ENCODE peak calls at places on chromosomes 12 and 14, in ten cellular contexts. G is mammary epithelial cell; O is transverse colon; S is naive thymus-derived CD4-positive, alpha-beta T cell; K is CD4-positive, alpha-beta T cell; U is Karpas-422; L is fibroblast of lung; A is caudate nucleus; I is OCI-LY7; Y is mesendoderm. R is an unnamed sample.

GRCh38 chr12:120013659-120014380 is 24.8 kb downstream of the BICDL1 start:
- DNase-seq in G (peak), O (no peak), S (peak), K (peak), U (no peak), L (no peak), A (no peak), I (no peak), Y (peak), R (no peak)

GRCh38 chr14:26427059-26427458 is 170.8 kb downstream of the NOVA1 start:
- DNase-seq in G (no peak), O (no peak), S (no peak), K (no peak), U (no peak), L (peak), A (no peak), I (no peak), Y (peak), R (no peak)

GRCh38 chr14:104221636-104222375 is 83.4 kb downstream of the KIF26A start:
- DNase-seq in G (no peak), O (no peak), S (no peak), K (no peak), U (no peak), L (no peak), A (no peak), I (no peak), Y (no peak), R (no peak)

GRCh38 chr14:99323603-99324185 is 51.7 kb upstream of the BCL11B start:
- DNase-seq in G (no peak), O (no peak), S (no peak), K (no peak), U (no peak), L (no peak), A (no peak), I (no peak), Y (no peak), R (no peak)

GRCh38 chr12:12210983-12211382 is 55.9 kb downstream of the LRP6 start:
- DNase-seq in G (no peak), O (no peak), S (no peak), K (no peak), U (no peak), L (no peak), A (no peak), I (no peak), Y (no peak), R (no peak)

GRCh38 chr12:56941299-56942017 is 7.2 kb upstream of the SDR9C7 start:
- DNase-seq in G (peak), O (no peak), S (no peak), K (no peak), U (peak), L (no peak), A (no peak), I (no peak), Y (peak), R (peak)

GRCh38 chr12:75759842-75760260 is 248.4 kb upstream of the KRR1 start:
- DNase-seq in G (peak), O (no peak), S (no peak), K (no peak), U (no peak), L (peak), A (no peak), I (no peak), Y (no peak), R (peak)

GRCh38 chr12:8697476-8698131 is at the start of gene RIMKLB:
- DNase-seq in G (peak), O (peak), S (peak), K (peak), U (peak), L (peak), A (peak), I (peak), Y (peak), R (no peak)

GRCh38 chr14:73245401-73246325 is 8.4 kb downstream of the PAPLN start:
- DNase-seq in G (peak), O (peak), S (peak), K (peak), U (peak), L (no peak), A (no peak), I (peak), Y (no peak), R (no peak)

GRCh38 chr12:110249105-110249504 is 31.9 kb upstream of the ATP2A2 start:
- DNase-seq in G (no peak), O (no peak), S (no peak), K (no peak), U (no peak), L (peak), A (no peak), I (no peak), Y (no peak), R (no peak)

GRCh38 chr14:62015248-62015647 is 253.0 kb downstream of the SNAPC1 start:
- DNase-seq in G (no peak), O (no peak), S (no peak), K (no peak), U (no peak), L (peak), A (no peak), I (no peak), Y (no peak), R (no peak)

GRCh38 chr12:50720085-50720484 is 43.8 kb upstream of the ATF1 start:
- DNase-seq in G (no peak), O (no peak), S (no peak), K (no peak), U (no peak), L (peak), A (no peak), I (no peak), Y (no peak), R (no peak)

GRCh38 chr12:20426191-20426590 is 57.9 kb downstream of the PDE3A start:
- DNase-seq in G (no peak), O (no peak), S (no peak), K (no peak), U (no peak), L (peak), A (no peak), I (no peak), Y (no peak), R (no peak)

GRCh38 chr14:61344437-61345143 is 23.2 kb downstream of the PRKCH start:
- DNase-seq in G (no peak), O (no peak), S (no peak), K (no peak), U (peak), L (no peak), A (no peak), I (no peak), Y (no peak), R (no peak)

GRCh38 chr14:43135877-43136411 is 1371.1 kb downstream of the FSCB start:
- DNase-seq in G (no peak), O (no peak), S (no peak), K (no peak), U (no peak), L (no peak), A (no peak), I (no peak), Y (no peak), R (no peak)

GRCh38 chr12:95705143-95705542 is 85.4 kb downstream of the NTN4 start:
- DNase-seq in G (no peak), O (no peak), S (no peak), K (no peak), U (no peak), L (no peak), A (no peak), I (no peak), Y (no peak), R (no peak)

GRCh38 chr14:65131176-65131765 is 29.0 kb upstream of the MAX start:
- DNase-seq in G (peak), O (peak), S (no peak), K (no peak), U (no peak), L (peak), A (no peak), I (no peak), Y (no peak), R (peak)

GRCh38 chr14:68210729-68211299 is 391.2 kb downstream of the RAD51B start:
- DNase-seq in G (peak), O (no peak), S (peak), K (peak), U (no peak), L (peak), A (no peak), I (peak), Y (no peak), R (peak)

GRCh38 chr12:2034633-2035420 is 18.0 kb upstream of the CACNA1C start:
- DNase-seq in G (peak), O (peak), S (peak), K (peak), U (peak), L (peak), A (peak), I (peak), Y (peak), R (peak)

GRCh38 chr12:116959845-116960514 is 49.2 kb downstream of the FBXW8 start:
- DNase-seq in G (no peak), O (no peak), S (no peak), K (no peak), U (no peak), L (no peak), A (peak), I (no peak), Y (no peak), R (no peak)

GRCh38 chr12:48216785-48217184 is 13.7 kb upstream of the OR10AD1 start:
- DNase-seq in G (no peak), O (no peak), S (no peak), K (no peak), U (no peak), L (no peak), A (no peak), I (no peak), Y (no peak), R (no peak)

GRCh38 chr12:88334271-88334670 is 192.2 kb downstream of the TMTC3 start:
- DNase-seq in G (peak), O (no peak), S (no peak), K (no peak), U (no peak), L (peak), A (no peak), I (peak), Y (no peak), R (peak)

GRCh38 chr12:121145221-121145620 is 12.5 kb downstream of the P2RX7 start:
- DNase-seq in G (no peak), O (no peak), S (no peak), K (no peak), U (peak), L (no peak), A (no peak), I (no peak), Y (no peak), R (no peak)

GRCh38 chr12:132739600-132740312 is 21.9 kb downstream of the ANKLE2 start:
- DNase-seq in G (no peak), O (no peak), S (no peak), K (no peak), U (no peak), L (no peak), A (no peak), I (no peak), Y (no peak), R (no peak)

GRCh38 chr14:22099942-22100763 is 426.5 kb upstream of the OR4E1 start:
- DNase-seq in G (peak), O (peak), S (peak), K (peak), U (peak), L (peak), A (no peak), I (peak), Y (peak), R (peak)

DNA sequence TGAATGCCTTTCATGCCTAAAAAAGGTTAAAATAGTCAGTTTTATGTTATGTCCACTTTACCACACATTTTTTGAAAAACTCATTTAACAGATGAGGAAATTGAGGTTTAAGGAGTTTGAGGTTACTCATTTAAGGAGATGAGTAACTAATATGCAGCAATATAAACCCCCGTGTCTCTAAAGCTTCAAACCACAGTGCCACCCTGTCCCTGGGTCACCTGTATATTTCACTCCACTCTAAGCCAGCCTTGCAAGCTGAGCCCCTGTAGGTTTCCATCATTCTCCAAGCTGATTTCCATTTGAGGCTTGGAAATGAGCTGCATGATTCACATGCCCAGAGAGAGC is 64.4 kb downstream of the NUAK1 start:
- DNase-seq in G (no peak), O (no peak), S (no peak), K (no peak), U (no peak), L (no peak), A (no peak), I (no peak), Y (no peak), R (no peak)
- H3K27ac ChIP-seq in G (no peak), O (no peak), S (no peak), K (no peak), U (no peak), L (no peak), A (peak), I (no peak), Y (no peak), R (no peak)

GRCh38 chr14:50792058-50792477 is 38.9 kb downstream of the NIN start:
- DNase-seq in G (no peak), O (no peak), S (peak), K (peak), U (peak), L (no peak), A (no peak), I (peak), Y (no peak), R (no peak)

GRCh38 chr14:50795127-50795526 is 35.8 kb downstream of the NIN start:
- DNase-seq in G (no peak), O (no peak), S (no peak), K (no peak), U (no peak), L (no peak), A (no peak), I (no peak), Y (no peak), R (no peak)

GRCh38 chr14:50795909-50796308 is 35.1 kb downstream of the NIN start:
- DNase-seq in G (no peak), O (no peak), S (no peak), K (no peak), U (no peak), L (no peak), A (no peak), I (no peak), Y (no peak), R (no peak)

GRCh38 chr14:50792634-50793068 is 38.3 kb downstream of the NIN start:
- DNase-seq in G (no peak), O (no peak), S (no peak), K (no peak), U (peak), L (no peak), A (no peak), I (peak), Y (no peak), R (no peak)

DNA sequence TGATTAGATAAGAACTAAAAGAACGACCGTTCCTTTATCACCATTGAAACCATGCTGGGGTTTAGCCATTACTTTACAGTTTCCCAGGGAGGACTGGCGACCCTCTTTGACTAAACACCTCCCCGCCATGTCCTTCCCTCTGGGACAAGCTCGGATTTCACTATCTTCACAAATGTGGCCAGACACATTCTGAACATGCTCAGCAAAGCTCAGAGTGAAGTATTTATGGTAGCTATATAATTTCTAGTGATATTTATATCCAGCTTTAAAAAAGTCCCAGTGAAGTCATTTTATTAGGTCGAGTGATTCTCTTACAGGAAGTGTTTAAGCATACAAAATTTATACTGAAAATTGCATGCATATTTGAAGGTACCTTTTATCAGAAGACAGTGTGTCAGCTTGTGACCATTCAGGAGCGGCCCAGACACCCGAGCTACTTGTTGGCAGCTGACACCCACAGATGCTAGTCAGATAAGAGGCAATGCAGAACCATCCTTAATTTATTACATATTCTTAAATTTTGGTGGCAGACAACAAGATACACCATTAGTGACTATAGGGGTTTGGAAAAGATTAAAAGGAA is 36.8 kb downstream of the NIN start:
- DNase-seq in G (no peak), O (no peak), S (no peak), K (no peak), U (peak), L (no peak), A (no peak), I (peak), Y (no peak), R (no peak)
- H3K27ac ChIP-seq in G (no peak), O (no peak), S (peak), K (no peak), U (peak), L (no peak), A (no peak), I (peak), Y (no peak), R (no peak)

GRCh38 chr12:54405106-54405505 is 14.0 kb downstream of the ITGA5 start:
- DNase-seq in G (no peak), O (no peak), S (no peak), K (no peak), U (no peak), L (no peak), A (no peak), I (no peak), Y (no peak), R (no peak)
- H3K27ac ChIP-seq in G (no peak), O (peak), S (peak), K (peak), U (no peak), L (no peak), A (no peak), I (no peak), Y (no peak), R (no peak)

DNA sequence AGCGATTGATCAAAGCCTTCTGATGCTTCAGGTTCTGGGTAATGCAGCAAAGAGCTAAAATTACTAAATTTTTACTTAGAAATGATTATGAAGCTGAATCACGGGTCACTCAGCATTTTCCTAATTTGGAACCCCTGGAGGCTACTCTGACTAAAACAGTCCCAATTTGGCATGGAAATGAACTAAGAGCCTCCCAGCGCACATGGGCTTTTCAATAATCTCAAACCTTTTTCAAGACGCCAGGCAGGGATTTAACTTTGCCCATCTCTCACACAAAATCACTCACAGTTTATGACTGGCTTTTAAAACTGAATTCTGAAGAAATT is 68.3 kb downstream of the LLPH start:
- DNase-seq in G (no peak), O (no peak), S (no peak), K (no peak), U (no peak), L (no peak), A (no peak), I (no peak), Y (no peak), R (no peak)
- H3K27ac ChIP-seq in G (no peak), O (no peak), S (no peak), K (no peak), U (no peak), L (no peak), A (no peak), I (no peak), Y (no peak), R (no peak)

DNA sequence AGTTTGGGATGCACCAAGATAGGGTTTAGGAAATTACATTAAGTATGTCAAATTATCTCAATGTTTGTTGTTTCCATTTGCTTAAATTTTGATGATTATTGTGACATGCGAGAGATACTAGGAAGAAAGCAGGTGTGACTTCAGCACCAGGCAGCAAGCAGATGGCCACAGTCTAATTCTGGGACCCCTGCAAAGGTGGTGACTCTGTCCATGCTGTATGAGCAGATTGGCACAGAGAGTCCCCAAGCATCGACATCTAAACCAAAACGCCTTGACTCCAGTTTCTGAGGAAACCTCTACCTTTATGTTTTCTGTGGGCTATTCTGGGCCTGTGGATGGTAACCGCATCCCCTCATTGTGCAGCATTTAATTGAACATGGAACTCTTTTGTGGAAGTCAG is 670.1 kb upstream of the TMEM132C start:
- DNase-seq in G (no peak), O (no peak), S (no peak), K (no peak), U (no peak), L (no peak), A (no peak), I (no peak), Y (no peak), R (no peak)
- H3K27ac ChIP-seq in G (no peak), O (no peak), S (no peak), K (no peak), U (no peak), L (no peak), A (no peak), I (no peak), Y (no peak), R (no peak)

R was measured in epithelial cell of prostate.